ENCODE peak calls at places on chromosomes 6 and 20, in six cellular contexts. E, X, Q, S, B and L are unnamed samples.

GRCh38 chr6:128208851-128209580 is 308.2 kb upstream of the THEMIS start:
- DNase-seq in E (peak), X (no peak), B (no peak), Q (no peak), S (peak), L (no peak)

GRCh38 chr6:137234505-137234863 is 15.3 kb upstream of the IFNGR1 start:
- DNase-seq in X (no peak), Q (no peak), S (peak), B (no peak), E (no peak), L (peak)

GRCh38 chr6:137784583-137784982 is 82.5 kb upstream of the TNFAIP3 start:
- DNase-seq in X (no peak), B (no peak), Q (no peak), E (no peak), S (no peak), L (no peak)

GRCh38 chr6:41063884-41064285 is 8.3 kb downstream of the OARD1 start:
- DNase-seq in E (no peak), B (no peak), Q (no peak), X (no peak), S (no peak), L (no peak)

GRCh38 chr6:130223508-130223907 is 757 bp upstream of the SAMD3 start:
- DNase-seq in B (no peak), X (no peak), E (peak), Q (no peak), S (no peak), L (peak)

GRCh38 chr20:62413025-62413580 is 6.0 kb upstream of the CABLES2 start:
- DNase-seq in S (no peak), B (no peak), E (no peak), X (no peak), Q (no peak), L (no peak)

GRCh38 chr6:1190361-1190760 is 121.5 kb upstream of the FOXQ1 start:
- DNase-seq in E (peak), S (peak), B (peak), Q (no peak), X (no peak), L (no peak)

GRCh38 chr6:100886078-100886477 is 4.9 kb upstream of the ASCC3 start:
- DNase-seq in B (no peak), S (no peak), E (no peak), Q (no peak), X (no peak), L (no peak)

GRCh38 chr6:20540683-20541082 is 6.4 kb downstream of the CDKAL1 start:
- DNase-seq in E (peak), Q (no peak), S (peak), X (no peak), B (no peak), L (no peak)

GRCh38 chr6:2990179-2990931 is 9.3 kb upstream of the NQO2 start:
- DNase-seq in E (peak), B (no peak), X (peak), Q (no peak), S (peak), L (no peak)

GRCh38 chr6:101195581-101195980 is 197.9 kb upstream of the GRIK2 start:
- DNase-seq in E (peak), X (no peak), S (peak), B (no peak), Q (no peak), L (no peak)

GRCh38 chr6:19715166-19715558 is 122.0 kb upstream of the ID4 start:
- DNase-seq in Q (no peak), S (peak), X (no peak), B (no peak), E (peak), L (no peak)

GRCh38 chr6:56387621-56388413 is 140.4 kb upstream of the COL21A1 start:
- DNase-seq in E (no peak), X (no peak), S (peak), B (peak), Q (no peak), L (no peak)

GRCh38 chr6:149867876-149868640 is 3.9 kb upstream of the LRP11 start:
- DNase-seq in Q (no peak), X (no peak), B (no peak), S (peak), E (peak), L (no peak)

GRCh38 chr20:47013606-47014005 is 119.0 kb downstream of the EYA2 start:
- DNase-seq in X (no peak), Q (no peak), E (no peak), B (no peak), S (peak), L (no peak)

GRCh38 chr6:134230940-134231339 is 87.0 kb downstream of the SGK1 start:
- DNase-seq in Q (no peak), E (no peak), S (no peak), B (no peak), X (no peak), L (no peak)

GRCh38 chr20:61997891-61998290 is 67.8 kb downstream of the TAF4 start:
- DNase-seq in Q (no peak), E (no peak), S (no peak), B (no peak), X (no peak), L (no peak)

GRCh38 chr6:50128420-50129005 is 78.8 kb upstream of the DEFB112 start:
- DNase-seq in S (peak), B (no peak), Q (no peak), X (no peak), E (peak), L (no peak)

GRCh38 chr6:36715469-36715868 is 17.8 kb downstream of the RAB44 start:
- DNase-seq in B (no peak), Q (no peak), S (no peak), E (no peak), X (no peak), L (no peak)

GRCh38 chr6:101806241-101806640 is 412.7 kb downstream of the GRIK2 start:
- DNase-seq in S (peak), B (no peak), Q (no peak), X (no peak), E (peak), L (no peak)

GRCh38 chr6:169099411-169100202 is 154.0 kb downstream of the THBS2 start:
- DNase-seq in B (no peak), S (peak), Q (no peak), E (peak), X (no peak), L (no peak)

GRCh38 chr20:58389324-58389967 is 417 bp downstream of the VAPB start:
- DNase-seq in X (peak), Q (peak), B (peak), S (peak), E (peak), L (no peak)

GRCh38 chr6:144149894-144150672 is at the start of gene STX11:
- DNase-seq in X (peak), B (peak), E (peak), S (peak), Q (peak), L (no peak)

GRCh38 chr20:24163501-24163900 is 174.9 kb upstream of the GGTLC1 start:
- DNase-seq in X (no peak), E (no peak), S (no peak), Q (no peak), B (no peak), L (no peak)

GRCh38 chr6:130503146-130503545 is 137.3 kb downstream of the TMEM200A start:
- DNase-seq in B (no peak), S (no peak), X (no peak), Q (no peak), E (peak), L (no peak)

GRCh38 chr20:55166063-55166462 is 690.7 kb downstream of the DOK5 start:
- DNase-seq in S (no peak), Q (no peak), E (no peak), B (no peak), X (no peak), L (no peak)

GRCh38 chr6:100622907-100623692 is 158.4 kb upstream of the SIM1 start:
- DNase-seq in E (peak), S (no peak), B (no peak), X (no peak), Q (no peak), L (no peak)

GRCh38 chr6:20415304-20416062 is 13.8 kb downstream of the E2F3 start:
- DNase-seq in X (no peak), E (no peak), Q (no peak), B (no peak), S (no peak), L (no peak)

GRCh38 chr20:23397961-23398360 is 23.3 kb downstream of the NAPB start:
- DNase-seq in X (peak), S (no peak), Q (no peak), E (peak), B (no peak), L (no peak)

GRCh38 chr20:15799871-15800270 is 773.4 kb downstream of the KIF16B start:
- DNase-seq in B (no peak), S (peak), X (no peak), Q (no peak), E (peak), L (no peak)

GRCh38 chr20:38700146-38700545 is 24.1 kb upstream of the SLC32A1 start:
- DNase-seq in X (no peak), E (no peak), B (no peak), Q (no peak), S (no peak), L (no peak)

GRCh38 chr20:37518606-37519507 is 2.2 kb upstream of the NNAT start:
- DNase-seq in X (peak), B (no peak), E (no peak), Q (peak), S (no peak), L (no peak)

GRCh38 chr20:8306916-8307315 is 174.8 kb downstream of the PLCB1 start:
- DNase-seq in S (no peak), B (no peak), X (no peak), Q (no peak), E (no peak), L (no peak)

GRCh38 chr20:32455901-32456701 is 98.0 kb downstream of the ASXL1 start:
- DNase-seq in E (no peak), S (no peak), X (no peak), B (no peak), Q (no peak), L (no peak)

GRCh38 chr6:56690519-56691200 is 48.0 kb upstream of the DST start:
- DNase-seq in X (no peak), S (peak), Q (no peak), B (no peak), E (peak), L (no peak)

GRCh38 chr20:10412591-10413408 is 21.2 kb downstream of the MKKS start:
- DNase-seq in Q (no peak), B (no peak), S (peak), X (no peak), E (peak), L (no peak)
- TF ChIP-seq CTCF in Q (no peak), B (peak), S (peak), X (no peak), E (peak), L (no peak)

GRCh38 chr20:48651960-48652359 is 175.8 kb downstream of the PREX1 start:
- DNase-seq in S (no peak), E (no peak), Q (no peak), X (no peak), B (no peak), L (no peak)

GRCh38 chr20:48656120-48656519 is 171.7 kb downstream of the PREX1 start:
- DNase-seq in X (no peak), E (no peak), S (no peak), B (no peak), Q (no peak), L (no peak)

GRCh38 chr20:48651271-48651670 is 176.5 kb downstream of the PREX1 start:
- DNase-seq in E (no peak), S (no peak), B (no peak), X (no peak), Q (no peak), L (no peak)

GRCh38 chr20:48653706-48654051 is 174.1 kb downstream of the PREX1 start:
- DNase-seq in B (no peak), Q (no peak), E (no peak), S (no peak), X (no peak), L (no peak)

GRCh38 chr20:48652961-48653705 is 174.7 kb downstream of the PREX1 start:
- DNase-seq in B (no peak), E (no peak), S (no peak), X (no peak), Q (no peak), L (no peak)
- H3K4me3 ChIP-seq in B (no peak), E (no peak), S (no peak), X (no peak), Q (no peak), L (no peak)

DNA sequence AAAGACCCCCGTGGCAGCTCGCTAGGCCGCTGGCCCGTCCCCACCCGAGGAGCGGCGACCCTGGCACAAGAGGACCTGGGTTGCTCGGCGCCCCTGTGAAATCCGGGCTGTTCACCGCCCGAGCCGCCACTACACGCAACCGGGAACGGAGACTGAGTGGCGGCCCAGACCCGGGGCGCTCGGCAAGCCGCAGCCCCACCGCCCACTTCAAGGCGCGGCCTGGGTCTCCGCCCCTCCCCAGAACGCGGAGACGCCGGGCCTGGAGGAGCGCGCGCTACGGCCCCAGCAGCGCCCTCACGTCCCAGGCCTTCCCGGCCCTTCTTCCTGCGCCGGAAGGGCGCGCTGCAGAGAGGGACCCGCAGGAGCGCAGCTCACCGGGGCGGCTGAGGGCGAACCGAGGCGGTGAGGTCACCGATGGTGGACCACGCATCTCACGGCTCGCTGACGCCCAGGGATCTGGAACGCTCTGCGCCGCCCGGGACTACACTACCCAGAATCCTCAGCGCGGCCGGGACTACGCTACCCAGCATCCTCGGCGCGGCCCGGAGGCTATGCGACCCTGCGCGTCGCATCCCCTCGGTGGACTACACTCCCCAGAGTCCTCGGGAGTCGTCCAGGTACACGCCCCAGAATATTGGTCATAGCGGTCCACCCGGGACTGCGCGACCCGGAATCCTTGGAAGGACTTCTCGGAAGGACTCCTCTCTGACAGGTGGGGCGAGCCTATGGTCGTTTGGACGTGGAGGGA is at the start of gene ZNF337:
- DNase-seq in E (peak), B (peak), Q (peak), S (peak), X (peak), L (peak)
- TF ChIP-seq CTCF in E (no peak), B (no peak), Q (peak), S (peak), X (peak), L (peak)

GRCh38 chr20:34535301-34535840 is 19.1 kb downstream of the DYNLRB1 start:
- DNase-seq in E (no peak), Q (no peak), S (no peak), X (no peak), B (no peak), L (no peak)
- H3K4me3 ChIP-seq in E (no peak), Q (no peak), S (no peak), X (no peak), B (no peak), L (no peak)